ENCODE peak calls at places on chromosomes 5 and 9, in five cellular contexts. B is lower lobe of right lung, Y is ACHN, P is midbrain, L is GM13976. C is an unnamed sample.

GRCh38 chr9:16315720-16316119 is 554.8 kb downstream of the BNC2 start:
- DNase-seq in B (no peak), Y (no peak), P (no peak), L (no peak), C (no peak)

GRCh38 chr5:95399034-95399433 is 7.9 kb downstream of the FAM81B start:
- DNase-seq in B (no peak), Y (no peak), P (no peak), L (no peak), C (no peak)

GRCh38 chr5:97297063-97297715 is 114.1 kb upstream of the RIOK2 start:
- DNase-seq in B (no peak), Y (peak), P (peak), L (peak), C (no peak)

GRCh38 chr9:125066839-125067619 is 76.3 kb downstream of the SCAI start:
- DNase-seq in B (no peak), Y (no peak), P (no peak), L (no peak), C (no peak)

GRCh38 chr9:134568756-134569155 is 72.8 kb upstream of the COL5A1 start:
- DNase-seq in B (no peak), Y (no peak), P (no peak), L (no peak), C (no peak)

GRCh38 chr9:105415344-105415980 is 32.4 kb upstream of the FSD1L start:
- DNase-seq in B (no peak), Y (peak), P (peak), L (peak), C (no peak)

GRCh38 chr5:57431816-57432215 is 50.8 kb downstream of the ACTBL2 start:
- DNase-seq in B (no peak), Y (no peak), P (no peak), L (no peak), C (no peak)

GRCh38 chr5:178589180-178590140 is 733 bp downstream of the COL23A1 start:
- DNase-seq in B (no peak), Y (no peak), P (peak), L (no peak), C (no peak)

GRCh38 chr5:72682561-72682960 is 133.9 kb upstream of the TNPO1 start:
- DNase-seq in B (no peak), Y (no peak), P (no peak), L (no peak), C (no peak)

GRCh38 chr5:83149671-83150070 is 72.3 kb downstream of the XRCC4 start:
- DNase-seq in B (no peak), Y (peak), P (no peak), L (no peak), C (peak)

GRCh38 chr9:127124792-127125191 is 2.4 kb upstream of the ANGPTL2 start:
- DNase-seq in B (no peak), Y (no peak), P (no peak), L (no peak), C (no peak)

C was measured in kidney epithelial cell.